ENCODE peak calls at places on chromosomes 2 and 18, in four cellular contexts. One of them, this sample, is unnamed.

GRCh38 chr2:105775809-105776559 is 31.3 kb downstream of the NCK2 start:
- DNase-seq in psoas muscle: no peak
- DNase-seq in hepatocyte: no peak
- DNase-seq in A549: no peak
- DNase-seq in this sample: no peak

GRCh38 chr2:205477016-205477705 is 205.1 kb upstream of the NRP2 start:
- DNase-seq in psoas muscle: no peak
- DNase-seq in hepatocyte: peak; percentile 8
- DNase-seq in A549: no peak
- DNase-seq in this sample: no peak

GRCh38 chr2:172428841-172429173 is 1.4 kb downstream of the ITGA6 start:
- DNase-seq in psoas muscle: no peak
- DNase-seq in hepatocyte: no peak
- DNase-seq in A549: no peak
- DNase-seq in this sample: no peak

GRCh38 chr2:6354546-6354945 is 511.2 kb downstream of the CMPK2 start:
- DNase-seq in psoas muscle: no peak
- DNase-seq in hepatocyte: no peak
- DNase-seq in A549: no peak
- DNase-seq in this sample: no peak

GRCh38 chr2:145715601-145716000 is 1195.7 kb upstream of the ZEB2 start:
- DNase-seq in psoas muscle: no peak
- DNase-seq in hepatocyte: no peak
- DNase-seq in A549: no peak
- DNase-seq in this sample: no peak

GRCh38 chr2:47631840-47632398 is 151.0 kb upstream of the MSH6 start:
- DNase-seq in psoas muscle: peak; percentile 24
- DNase-seq in hepatocyte: peak; percentile 81
- DNase-seq in A549: peak; percentile 97
- DNase-seq in this sample: peak; percentile 92

GRCh38 chr2:240922234-240922981 is 16.3 kb downstream of the CROCC2 start:
- DNase-seq in psoas muscle: no peak
- DNase-seq in hepatocyte: no peak
- DNase-seq in A549: no peak
- DNase-seq in this sample: no peak

GRCh38 chr2:946073-947005 is 4.3 kb upstream of the SNTG2 start:
- DNase-seq in psoas muscle: no peak
- DNase-seq in hepatocyte: no peak
- DNase-seq in A549: no peak
- DNase-seq in this sample: no peak

GRCh38 chr2:60806988-60807681 is 51.1 kb downstream of the PAPOLG start:
- DNase-seq in psoas muscle: no peak
- DNase-seq in hepatocyte: no peak
- DNase-seq in A549: no peak
- DNase-seq in this sample: no peak

GRCh38 chr2:8252997-8253694 is 428.7 kb upstream of the ID2 start:
- DNase-seq in psoas muscle: peak; percentile 20
- DNase-seq in hepatocyte: no peak
- DNase-seq in A549: no peak
- DNase-seq in this sample: no peak

GRCh38 chr18:45954070-45954712 is 12.9 kb downstream of the EPG5 start:
- DNase-seq in psoas muscle: no peak
- DNase-seq in hepatocyte: peak; percentile 27
- DNase-seq in A549: no peak
- DNase-seq in this sample: peak; percentile 64

GRCh38 chr18:57754577-57755330 is 48.4 kb downstream of the ATP8B1 start:
- DNase-seq in psoas muscle: no peak
- DNase-seq in hepatocyte: no peak
- DNase-seq in A549: no peak
- DNase-seq in this sample: no peak

GRCh38 chr2:135662088-135662487 is 79.6 kb upstream of the UBXN4 start:
- DNase-seq in psoas muscle: no peak
- DNase-seq in hepatocyte: peak; percentile 26
- DNase-seq in A549: no peak
- DNase-seq in this sample: no peak

GRCh38 chr2:26786207-26787023 is 559 bp downstream of the CENPA start:
- DNase-seq in psoas muscle: peak; percentile 42
- DNase-seq in hepatocyte: no peak
- DNase-seq in A549: peak; percentile 47
- DNase-seq in this sample: peak; percentile 28

GRCh38 chr2:39481611-39482010 is 44.5 kb upstream of the MAP4K3 start:
- DNase-seq in psoas muscle: no peak
- DNase-seq in hepatocyte: no peak
- DNase-seq in A549: peak; percentile 60
- DNase-seq in this sample: peak; percentile 67

GRCh38 chr2:219254590-219255219 is 987 bp upstream of the TUBA4A start:
- DNase-seq in psoas muscle: no peak
- DNase-seq in hepatocyte: no peak
- DNase-seq in A549: no peak
- DNase-seq in this sample: no peak

GRCh38 chr18:70522183-70522582 is 233.3 kb downstream of the SOCS6 start:
- DNase-seq in psoas muscle: no peak
- DNase-seq in hepatocyte: no peak
- DNase-seq in A549: no peak
- DNase-seq in this sample: no peak

GRCh38 chr18:48990497-48991298 is 39.9 kb upstream of the SMAD7 start:
- DNase-seq in psoas muscle: peak; percentile 41
- DNase-seq in hepatocyte: peak; percentile 75
- DNase-seq in A549: peak; percentile 69
- DNase-seq in this sample: no peak

GRCh38 chr2:54724560-54725342 is 1.3 kb downstream of the EML6 start:
- DNase-seq in psoas muscle: peak; percentile 32
- DNase-seq in hepatocyte: peak; percentile 54
- DNase-seq in A549: peak; percentile 30
- DNase-seq in this sample: peak; percentile 25

GRCh38 chr18:13550446-13551304 is 175.7 kb downstream of the FAM210A start:
- DNase-seq in psoas muscle: no peak
- DNase-seq in hepatocyte: no peak
- DNase-seq in A549: no peak
- DNase-seq in this sample: no peak

GRCh38 chr2:106127282-106127771 is 66.8 kb downstream of the UXS1 start:
- DNase-seq in psoas muscle: no peak
- DNase-seq in hepatocyte: no peak
- DNase-seq in A549: no peak
- DNase-seq in this sample: no peak

GRCh38 chr2:191264647-191265079 is 19.5 kb downstream of the MYO1B start:
- DNase-seq in psoas muscle: no peak
- DNase-seq in hepatocyte: no peak
- DNase-seq in A549: no peak
- DNase-seq in this sample: no peak

GRCh38 chr2:82993631-82994030 is 1465.4 kb downstream of the SUCLG1 start:
- DNase-seq in psoas muscle: no peak
- DNase-seq in hepatocyte: peak; percentile 12
- DNase-seq in A549: no peak
- DNase-seq in this sample: peak; percentile 82

GRCh38 chr2:75006041-75006440 is 47.6 kb downstream of the POLE4 start:
- DNase-seq in psoas muscle: no peak
- DNase-seq in hepatocyte: no peak
- DNase-seq in A549: no peak
- DNase-seq in this sample: no peak

GRCh38 chr2:102442967-102443828 is 20.2 kb downstream of the IL18RAP start:
- DNase-seq in psoas muscle: no peak
- DNase-seq in hepatocyte: peak; percentile 47
- DNase-seq in A549: peak; percentile 13
- DNase-seq in this sample: peak; percentile 12

GRCh38 chr2:216031960-216032689 is 18.8 kb upstream of the MREG start:
- DNase-seq in psoas muscle: no peak
- DNase-seq in hepatocyte: no peak
- DNase-seq in A549: no peak
- DNase-seq in this sample: peak; percentile 14

GRCh38 chr2:24327988-24328387 is 32.3 kb downstream of the ITSN2 start:
- DNase-seq in psoas muscle: no peak
- DNase-seq in hepatocyte: no peak
- DNase-seq in A549: no peak
- DNase-seq in this sample: no peak

GRCh38 chr2:24334245-24334633 is 26.1 kb downstream of the ITSN2 start:
- DNase-seq in psoas muscle: no peak
- DNase-seq in hepatocyte: no peak
- DNase-seq in A549: no peak
- DNase-seq in this sample: no peak

GRCh38 chr2:24333019-24333540 is 27.3 kb downstream of the ITSN2 start:
- DNase-seq in psoas muscle: no peak
- DNase-seq in hepatocyte: no peak
- DNase-seq in A549: no peak
- DNase-seq in this sample: no peak

GRCh38 chr2:24329700-24330099 is 30.6 kb downstream of the ITSN2 start:
- DNase-seq in psoas muscle: no peak
- DNase-seq in hepatocyte: no peak
- DNase-seq in A549: no peak
- DNase-seq in this sample: no peak

GRCh38 chr2:24330161-24330560 is 30.2 kb downstream of the ITSN2 start:
- DNase-seq in psoas muscle: no peak
- DNase-seq in hepatocyte: no peak
- DNase-seq in A549: no peak
- DNase-seq in this sample: no peak
- H3K27ac ChIP-seq in psoas muscle: no peak overlapping the region
- H3K27ac ChIP-seq in hepatocyte: no peak overlapping the region
- H3K27ac ChIP-seq in A549: no peak overlapping the region
- H3K27ac ChIP-seq in this sample: no peak overlapping the region

GRCh38 chr2:29343830-29344229 is 228.6 kb downstream of the CLIP4 start:
- DNase-seq in psoas muscle: no peak
- DNase-seq in hepatocyte: no peak
- DNase-seq in A549: no peak
- DNase-seq in this sample: no peak
- TF ChIP-seq CTCF in psoas muscle: no peak
- TF ChIP-seq CTCF in hepatocyte: no peak
- TF ChIP-seq CTCF in A549: no peak
- TF ChIP-seq CTCF in this sample: no peak

GRCh38 chr18:78138993-78139496 is 840.6 kb upstream of the SALL3 start:
- DNase-seq in psoas muscle: no peak
- DNase-seq in hepatocyte: no peak
- DNase-seq in A549: no peak
- DNase-seq in this sample: no peak
- H3K27ac ChIP-seq in psoas muscle: no peak overlapping the region
- H3K27ac ChIP-seq in hepatocyte: no peak overlapping the region
- H3K27ac ChIP-seq in A549: no peak overlapping the region
- H3K27ac ChIP-seq in this sample: no peak overlapping the region

GRCh38 chr2:120026890-120027289 is 14.0 kb downstream of the EPB41L5 start:
- DNase-seq in psoas muscle: no peak
- DNase-seq in hepatocyte: no peak
- DNase-seq in A549: no peak
- DNase-seq in this sample: no peak
- TF ChIP-seq CTCF in psoas muscle: no peak
- TF ChIP-seq CTCF in hepatocyte: no peak
- TF ChIP-seq CTCF in A549: no peak
- TF ChIP-seq CTCF in this sample: no peak

This sample was measured in RWPE1.